ENCODE peak calls at places on chromosome 5, in four cellular contexts. One of them, this sample, is unnamed.

GRCh38 chr5:143433680-143434079 is 30.2 kb upstream of the NR3C1 start:
- DNase-seq in H1: no peak
- DNase-seq in mammary epithelial cell: no peak
- DNase-seq in PC-9: no peak
- DNase-seq in this sample: no peak

GRCh38 chr5:82640901-82641300 is 362.7 kb upstream of the RPS23 start:
- DNase-seq in PC-9: no peak
- DNase-seq in mammary epithelial cell: no peak
- DNase-seq in H1: no peak
- DNase-seq in this sample: no peak

GRCh38 chr5:21688655-21689054 is 1164.5 kb downstream of the CDH12 start:
- DNase-seq in H1: no peak
- DNase-seq in PC-9: peak
- DNase-seq in mammary epithelial cell: peak
- DNase-seq in this sample: no peak

GRCh38 chr5:179801304-179802206 is 5.1 kb downstream of the MGAT4B start:
- DNase-seq in PC-9: no peak
- DNase-seq in mammary epithelial cell: peak
- DNase-seq in H1: peak
- DNase-seq in this sample: peak

GRCh38 chr5:114296191-114296590 is 65.7 kb upstream of the KCNN2 start:
- DNase-seq in H1: no peak
- DNase-seq in PC-9: no peak
- DNase-seq in mammary epithelial cell: no peak
- DNase-seq in this sample: no peak

GRCh38 chr5:142608094-142608493 is 77.8 kb downstream of the FGF1 start:
- DNase-seq in mammary epithelial cell: no peak
- DNase-seq in PC-9: no peak
- DNase-seq in H1: no peak
- DNase-seq in this sample: no peak

GRCh38 chr5:132661231-132662003 is 3.4 kb downstream of the IL13 start:
- DNase-seq in mammary epithelial cell: no peak
- DNase-seq in H1: no peak
- DNase-seq in PC-9: no peak
- DNase-seq in this sample: no peak

GRCh38 chr5:147699496-147700088 is 82.9 kb downstream of the JAKMIP2 start:
- DNase-seq in H1: no peak
- DNase-seq in mammary epithelial cell: no peak
- DNase-seq in PC-9: no peak
- DNase-seq in this sample: no peak

GRCh38 chr5:84437673-84438315 is 53.1 kb upstream of the EDIL3 start:
- DNase-seq in PC-9: peak
- DNase-seq in H1: no peak
- DNase-seq in mammary epithelial cell: peak
- DNase-seq in this sample: no peak

GRCh38 chr5:178339272-178339671 is 106.7 kb upstream of the PHYKPL start:
- DNase-seq in mammary epithelial cell: no peak
- DNase-seq in H1: no peak
- DNase-seq in PC-9: no peak
- DNase-seq in this sample: no peak

DNA sequence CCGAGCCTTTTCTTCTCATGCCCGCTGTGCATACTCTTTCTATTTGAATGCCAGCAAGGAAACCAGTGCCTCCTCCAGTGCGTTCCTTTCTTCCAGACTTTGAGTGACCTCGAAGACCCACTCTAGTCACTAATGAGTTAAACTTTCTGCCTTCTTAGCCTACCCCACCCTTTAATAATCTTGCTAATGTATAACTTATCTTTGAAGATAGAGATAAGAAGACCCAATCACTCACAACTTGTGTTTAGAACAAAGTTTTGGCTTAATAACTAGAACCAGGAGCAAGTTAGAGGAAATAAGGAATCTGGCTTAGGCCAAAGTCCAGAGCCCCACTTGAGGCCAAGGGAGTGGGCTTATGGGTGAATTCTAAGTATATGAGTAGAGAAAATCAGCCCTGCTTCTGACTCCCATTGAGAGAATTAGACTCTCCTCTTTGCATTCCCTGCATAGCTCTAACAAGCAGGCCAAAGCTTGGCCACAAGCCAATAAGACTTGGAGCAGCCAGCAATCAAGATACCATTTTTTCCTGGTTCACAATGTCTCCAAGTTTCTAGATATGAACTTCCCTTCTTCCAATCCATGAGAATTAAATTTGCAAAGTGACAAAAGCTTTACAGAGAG is 181.5 kb upstream of the PIK3R1 start:
- DNase-seq in mammary epithelial cell: no peak
- DNase-seq in H1: no peak
- DNase-seq in PC-9: no peak
- DNase-seq in this sample: peak
- H3K27ac ChIP-seq in mammary epithelial cell: no peak
- H3K27ac ChIP-seq in H1: no peak
- H3K27ac ChIP-seq in PC-9: no peak
- H3K27ac ChIP-seq in this sample: peak

GRCh38 chr5:56028708-56029107 is 33.9 kb upstream of the IL6ST start:
- DNase-seq in H1: no peak
- DNase-seq in PC-9: no peak
- DNase-seq in mammary epithelial cell: no peak
- DNase-seq in this sample: no peak

GRCh38 chr5:56024810-56025302 is 30.1 kb upstream of the IL6ST start:
- DNase-seq in H1: no peak
- DNase-seq in mammary epithelial cell: no peak
- DNase-seq in PC-9: no peak
- DNase-seq in this sample: no peak

GRCh38 chr5:56029457-56029856 is 34.7 kb upstream of the IL6ST start:
- DNase-seq in mammary epithelial cell: no peak
- DNase-seq in H1: no peak
- DNase-seq in PC-9: no peak
- DNase-seq in this sample: no peak

GRCh38 chr5:56025303-56025885 is 30.6 kb upstream of the IL6ST start:
- DNase-seq in mammary epithelial cell: no peak
- DNase-seq in H1: no peak
- DNase-seq in PC-9: no peak
- DNase-seq in this sample: peak

DNA sequence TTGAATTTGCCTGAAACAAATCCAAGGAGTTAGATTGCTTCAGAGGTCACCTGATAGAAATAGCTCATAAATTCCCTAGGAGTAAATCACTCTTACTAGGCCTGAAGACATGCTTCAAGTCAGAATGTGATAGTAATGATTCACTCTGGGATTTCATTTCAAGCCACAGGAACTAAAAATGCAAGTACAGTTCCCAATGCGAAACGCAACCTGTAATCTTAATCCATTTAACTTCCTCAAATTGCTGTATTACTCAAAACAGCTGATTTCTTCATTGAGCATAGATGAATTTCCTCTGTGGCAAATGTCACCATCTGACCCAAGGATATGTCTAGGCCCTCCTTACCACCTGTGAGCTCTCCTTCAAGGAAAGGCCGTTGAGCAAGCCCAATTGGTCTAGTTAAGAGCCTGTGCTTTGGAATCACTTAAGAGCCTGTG is 32.1 kb upstream of the IL6ST start:
- DNase-seq in mammary epithelial cell: peak
- DNase-seq in PC-9: peak
- DNase-seq in H1: no peak
- DNase-seq in this sample: peak
- TF ChIP-seq EZH2 in mammary epithelial cell: no peak
- TF ChIP-seq EZH2 in PC-9: no peak
- TF ChIP-seq EZH2 in H1: no peak
- TF ChIP-seq EZH2 in this sample: no peak

GRCh38 chr5:54720346-54720745 is 202.8 kb downstream of the SNX18 start:
- DNase-seq in mammary epithelial cell: no peak
- DNase-seq in PC-9: no peak
- DNase-seq in H1: no peak
- DNase-seq in this sample: no peak
- H3K27ac ChIP-seq in mammary epithelial cell: no peak
- H3K27ac ChIP-seq in PC-9: no peak
- H3K27ac ChIP-seq in H1: no peak
- H3K27ac ChIP-seq in this sample: no peak

DNA sequence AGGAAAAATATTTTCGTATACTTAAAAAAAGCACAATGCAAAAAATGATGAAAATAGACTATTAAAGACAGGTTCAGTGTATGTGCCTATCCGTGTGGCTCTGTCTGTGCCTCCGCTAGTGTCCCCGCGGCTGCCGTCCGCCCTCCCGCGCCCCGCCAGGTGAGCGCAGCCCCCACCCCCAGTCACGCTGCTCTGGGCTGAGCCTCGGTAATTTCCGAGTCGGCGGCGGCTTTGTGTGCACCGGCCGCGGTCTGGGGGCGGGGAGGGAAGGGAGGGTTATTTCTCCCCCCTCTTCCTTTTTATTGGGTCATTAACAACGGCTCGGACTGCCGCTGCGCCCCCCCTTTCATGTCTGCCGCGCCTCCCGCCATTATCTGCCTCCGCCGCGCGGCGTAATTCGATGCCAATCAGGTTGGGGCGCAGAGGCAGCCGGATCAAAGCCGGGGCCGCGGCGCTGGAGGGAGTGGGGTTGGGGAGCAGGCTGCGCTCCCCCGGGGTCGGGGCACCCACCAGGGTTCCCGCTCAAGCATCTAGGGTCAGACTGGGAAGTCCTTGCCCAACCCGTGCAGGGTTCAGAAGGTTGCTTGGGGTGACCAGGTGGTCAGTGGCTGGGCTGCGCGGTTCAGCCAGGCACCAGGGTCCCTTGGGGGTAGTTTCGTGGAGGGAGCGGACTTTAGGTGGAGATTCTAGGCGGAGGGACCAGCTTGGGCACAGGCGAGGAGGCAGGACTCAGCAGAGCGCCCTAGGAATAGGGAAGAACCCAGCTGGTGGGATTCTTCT is 39.5 kb upstream of the PSD2 start:
- DNase-seq in mammary epithelial cell: no peak
- DNase-seq in PC-9: no peak
- DNase-seq in H1: peak
- DNase-seq in this sample: peak
- TF ChIP-seq EZH2 in mammary epithelial cell: no peak
- TF ChIP-seq EZH2 in PC-9: peak
- TF ChIP-seq EZH2 in H1: peak
- TF ChIP-seq EZH2 in this sample: peak

GRCh38 chr5:1521671-1522600 is 1.8 kb downstream of the LPCAT1 start:
- DNase-seq in PC-9: peak
- DNase-seq in H1: peak
- DNase-seq in mammary epithelial cell: peak
- DNase-seq in this sample: peak

GRCh38 chr5:1522601-1523479 is 920 bp downstream of the LPCAT1 start:
- DNase-seq in H1: peak
- DNase-seq in mammary epithelial cell: peak
- DNase-seq in PC-9: no peak
- DNase-seq in this sample: peak

GRCh38 chr5:1523480-1523792 is 324 bp downstream of the LPCAT1 start:
- DNase-seq in mammary epithelial cell: no peak
- DNase-seq in H1: no peak
- DNase-seq in PC-9: no peak
- DNase-seq in this sample: peak

GRCh38 chr5:1519631-1520141 is 4.1 kb downstream of the LPCAT1 start:
- DNase-seq in mammary epithelial cell: no peak
- DNase-seq in H1: peak
- DNase-seq in PC-9: no peak
- DNase-seq in this sample: no peak

GRCh38 chr5:1521054-1521453 is 2.7 kb downstream of the LPCAT1 start:
- DNase-seq in H1: peak
- DNase-seq in mammary epithelial cell: no peak
- DNase-seq in PC-9: no peak
- DNase-seq in this sample: no peak
- H3K27ac ChIP-seq in H1: no peak
- H3K27ac ChIP-seq in mammary epithelial cell: no peak
- H3K27ac ChIP-seq in PC-9: no peak
- H3K27ac ChIP-seq in this sample: no peak

DNA sequence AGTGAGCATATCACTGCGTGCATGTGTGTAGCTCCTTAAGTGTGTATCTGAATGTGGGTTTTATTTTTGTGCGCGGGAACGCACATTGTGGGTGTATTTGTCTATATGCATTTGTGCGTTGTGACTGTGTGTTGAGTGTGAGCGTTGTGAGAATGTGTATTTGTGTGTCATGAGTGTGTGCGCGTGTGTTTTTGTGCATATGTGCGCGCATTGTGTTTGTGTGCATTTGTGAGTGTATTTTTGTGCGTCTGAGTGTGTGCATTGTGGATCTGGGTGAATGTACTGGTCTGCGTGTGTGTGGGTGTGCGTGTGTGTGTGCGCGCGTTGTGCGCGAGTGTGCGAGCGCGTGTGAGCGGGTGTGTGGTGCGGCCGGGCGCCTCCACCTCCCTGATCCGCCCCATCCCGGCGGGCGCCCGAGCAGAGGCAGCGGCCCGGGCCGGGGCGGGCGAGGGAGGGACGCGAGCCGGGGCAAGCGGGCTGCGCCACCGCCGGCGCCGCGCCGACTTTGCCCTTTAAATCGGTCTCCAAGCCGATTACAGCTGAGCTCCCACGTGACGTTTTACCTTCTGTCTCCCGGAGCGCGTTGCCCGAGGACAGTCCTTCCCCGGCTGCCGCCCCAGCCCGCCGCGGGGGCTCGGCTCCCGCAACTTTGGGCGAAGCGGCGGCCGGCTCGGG is at the start of gene RASGRF2:
- DNase-seq in PC-9: no peak
- DNase-seq in H1: peak
- DNase-seq in mammary epithelial cell: no peak
- DNase-seq in this sample: peak
- TF ChIP-seq EZH2 in PC-9: no peak
- TF ChIP-seq EZH2 in H1: no peak
- TF ChIP-seq EZH2 in mammary epithelial cell: peak
- TF ChIP-seq EZH2 in this sample: peak

This sample was measured in hepatocyte.